ENCODE peak calls at places on chromosomes 12 and 14, in six cellular contexts. One of them, this sample, is unnamed.
A peak's percentile ranks its signal among the peaks of the same experiment; 100 is the strongest.

GRCh38 chr12:103705927-103706326 is 118.9 kb downstream of the STAB2 start:
- DNase-seq in trophoblast cell: no peak
- DNase-seq in IMR-90: no peak
- DNase-seq in neuronal stem cell: no peak
- DNase-seq in H1: no peak
- DNase-seq in mesenchymal stem cell: no peak
- DNase-seq in this sample: peak; percentile 74

GRCh38 chr12:120651821-120652220 is 11.4 kb downstream of the CABP1 start:
- DNase-seq in IMR-90: peak; percentile 26
- DNase-seq in neuronal stem cell: no peak
- DNase-seq in H1: no peak
- DNase-seq in mesenchymal stem cell: peak; percentile 39
- DNase-seq in trophoblast cell: no peak
- DNase-seq in this sample: no peak

GRCh38 chr12:110039085-110039807 is 9.1 kb downstream of the C12orf76 start:
- DNase-seq in mesenchymal stem cell: peak; percentile 95
- DNase-seq in H1: no peak
- DNase-seq in IMR-90: peak; percentile 98
- DNase-seq in neuronal stem cell: no peak
- DNase-seq in trophoblast cell: peak; percentile 87
- DNase-seq in this sample: peak; percentile 78

GRCh38 chr14:63163306-63163705 is 40.9 kb upstream of the RHOJ start:
- DNase-seq in neuronal stem cell: no peak
- DNase-seq in H1: no peak
- DNase-seq in mesenchymal stem cell: no peak
- DNase-seq in IMR-90: no peak
- DNase-seq in trophoblast cell: no peak
- DNase-seq in this sample: no peak

GRCh38 chr14:28057286-28058011 is 709.1 kb upstream of the FOXG1 start:
- DNase-seq in H1: no peak
- DNase-seq in IMR-90: no peak
- DNase-seq in trophoblast cell: no peak
- DNase-seq in mesenchymal stem cell: no peak
- DNase-seq in neuronal stem cell: no peak
- DNase-seq in this sample: peak; percentile 18

GRCh38 chr14:102348376-102348775 is 14.3 kb downstream of the CINP start:
- DNase-seq in neuronal stem cell: no peak
- DNase-seq in mesenchymal stem cell: no peak
- DNase-seq in trophoblast cell: no peak
- DNase-seq in H1: no peak
- DNase-seq in IMR-90: no peak
- DNase-seq in this sample: no peak

GRCh38 chr12:74963867-74964331 is 245.7 kb downstream of the KCNC2 start:
- DNase-seq in neuronal stem cell: no peak
- DNase-seq in IMR-90: no peak
- DNase-seq in H1: no peak
- DNase-seq in mesenchymal stem cell: no peak
- DNase-seq in trophoblast cell: no peak
- DNase-seq in this sample: no peak

GRCh38 chr14:75521415-75522199 is 662 bp upstream of the BATF start:
- DNase-seq in trophoblast cell: peak; percentile 91
- DNase-seq in IMR-90: no peak
- DNase-seq in mesenchymal stem cell: no peak
- DNase-seq in H1: no peak
- DNase-seq in neuronal stem cell: no peak
- DNase-seq in this sample: peak; percentile 64

GRCh38 chr14:75972729-75973480 is 8.9 kb downstream of the TGFB3 start:
- DNase-seq in IMR-90: no peak
- DNase-seq in H1: no peak
- DNase-seq in mesenchymal stem cell: no peak
- DNase-seq in trophoblast cell: peak; percentile 39
- DNase-seq in neuronal stem cell: no peak
- DNase-seq in this sample: peak; percentile 57

GRCh38 chr14:81480741-81481140 is 52.9 kb downstream of the SEL1L start:
- DNase-seq in IMR-90: no peak
- DNase-seq in neuronal stem cell: no peak
- DNase-seq in mesenchymal stem cell: no peak
- DNase-seq in trophoblast cell: no peak
- DNase-seq in H1: no peak
- DNase-seq in this sample: no peak

GRCh38 chr14:51302319-51303030 is 62.4 kb downstream of the TMX1 start:
- DNase-seq in mesenchymal stem cell: peak; percentile 68
- DNase-seq in neuronal stem cell: no peak
- DNase-seq in H1: no peak
- DNase-seq in IMR-90: no peak
- DNase-seq in trophoblast cell: no peak
- DNase-seq in this sample: no peak

GRCh38 chr14:74673768-74674167 is 39.1 kb downstream of the AREL1 start:
- DNase-seq in mesenchymal stem cell: no peak
- DNase-seq in H1: no peak
- DNase-seq in IMR-90: no peak
- DNase-seq in trophoblast cell: no peak
- DNase-seq in neuronal stem cell: no peak
- DNase-seq in this sample: no peak

GRCh38 chr14:105986896-105987284 is 460.5 kb downstream of the TMEM121 start:
- DNase-seq in H1: no peak
- DNase-seq in trophoblast cell: no peak
- DNase-seq in mesenchymal stem cell: no peak
- DNase-seq in IMR-90: no peak
- DNase-seq in neuronal stem cell: no peak
- DNase-seq in this sample: no peak

GRCh38 chr12:34400986-34401658 is 378.8 kb downstream of the ALG10 start:
- DNase-seq in H1: no peak
- DNase-seq in trophoblast cell: no peak
- DNase-seq in neuronal stem cell: no peak
- DNase-seq in IMR-90: no peak
- DNase-seq in mesenchymal stem cell: no peak
- DNase-seq in this sample: no peak

GRCh38 chr14:61043506-61043905 is 62.5 kb downstream of the SLC38A6 start:
- DNase-seq in H1: no peak
- DNase-seq in mesenchymal stem cell: no peak
- DNase-seq in IMR-90: no peak
- DNase-seq in trophoblast cell: no peak
- DNase-seq in neuronal stem cell: no peak
- DNase-seq in this sample: no peak

GRCh38 chr14:103897075-103897947 is 30.9 kb upstream of the TDRD9 start:
- DNase-seq in trophoblast cell: no peak
- DNase-seq in mesenchymal stem cell: no peak
- DNase-seq in H1: no peak
- DNase-seq in neuronal stem cell: no peak
- DNase-seq in IMR-90: no peak
- DNase-seq in this sample: no peak

GRCh38 chr14:106691601-106692291 is 1165.4 kb downstream of the TMEM121 start:
- DNase-seq in mesenchymal stem cell: no peak
- DNase-seq in H1: no peak
- DNase-seq in IMR-90: no peak
- DNase-seq in neuronal stem cell: no peak
- DNase-seq in trophoblast cell: peak; percentile 4
- DNase-seq in this sample: peak; percentile 2

GRCh38 chr12:119593578-119594398 is at the start of gene TMEM233:
- DNase-seq in neuronal stem cell: peak; percentile 51
- DNase-seq in H1: no peak
- DNase-seq in mesenchymal stem cell: no peak
- DNase-seq in IMR-90: no peak
- DNase-seq in trophoblast cell: no peak
- DNase-seq in this sample: peak; percentile 41

GRCh38 chr12:98417303-98417702 is 98.1 kb upstream of the TMPO start:
- DNase-seq in neuronal stem cell: no peak
- DNase-seq in mesenchymal stem cell: no peak
- DNase-seq in H1: no peak
- DNase-seq in IMR-90: no peak
- DNase-seq in trophoblast cell: no peak
- DNase-seq in this sample: no peak

GRCh38 chr14:75306917-75307699 is 28.5 kb downstream of the FOS start:
- DNase-seq in IMR-90: peak; percentile 19
- DNase-seq in H1: no peak
- DNase-seq in trophoblast cell: peak; percentile 58
- DNase-seq in mesenchymal stem cell: peak; percentile 41
- DNase-seq in neuronal stem cell: no peak
- DNase-seq in this sample: peak; percentile 47

GRCh38 chr12:130218682-130219081 is 56.4 kb downstream of the FZD10 start:
- DNase-seq in IMR-90: no peak
- DNase-seq in trophoblast cell: no peak
- DNase-seq in mesenchymal stem cell: no peak
- DNase-seq in H1: no peak
- DNase-seq in neuronal stem cell: no peak
- DNase-seq in this sample: no peak

GRCh38 chr14:94681300-94682060 is 69.3 kb downstream of the SERPINA3 start:
- DNase-seq in neuronal stem cell: no peak
- DNase-seq in mesenchymal stem cell: no peak
- DNase-seq in trophoblast cell: peak; percentile 46
- DNase-seq in H1: no peak
- DNase-seq in IMR-90: peak; percentile 42
- DNase-seq in this sample: peak; percentile 93

GRCh38 chr12:2640709-2641108 is 154.1 kb upstream of the FKBP4 start:
- DNase-seq in neuronal stem cell: no peak
- DNase-seq in trophoblast cell: peak; percentile 69
- DNase-seq in H1: no peak
- DNase-seq in IMR-90: peak; percentile 99
- DNase-seq in mesenchymal stem cell: peak; percentile 96
- DNase-seq in this sample: peak; percentile 76

GRCh38 chr14:94671870-94672444 is 59.8 kb downstream of the SERPINA3 start:
- DNase-seq in H1: no peak
- DNase-seq in trophoblast cell: peak; percentile 19
- DNase-seq in IMR-90: no peak
- DNase-seq in neuronal stem cell: no peak
- DNase-seq in mesenchymal stem cell: no peak
- DNase-seq in this sample: peak; percentile 21

GRCh38 chr14:43872752-43873655 is 634.1 kb downstream of the FSCB start:
- DNase-seq in neuronal stem cell: no peak
- DNase-seq in mesenchymal stem cell: no peak
- DNase-seq in H1: peak; percentile 56
- DNase-seq in IMR-90: no peak
- DNase-seq in trophoblast cell: no peak
- DNase-seq in this sample: peak; percentile 95

GRCh38 chr14:76228138-76228537 is 76.4 kb downstream of the GPATCH2L start:
- DNase-seq in neuronal stem cell: no peak
- DNase-seq in mesenchymal stem cell: no peak
- DNase-seq in H1: no peak
- DNase-seq in trophoblast cell: no peak
- DNase-seq in IMR-90: no peak
- DNase-seq in this sample: no peak

GRCh38 chr12:3922033-3922432 is 48.8 kb upstream of the PARP11 start:
- DNase-seq in neuronal stem cell: no peak
- DNase-seq in mesenchymal stem cell: no peak
- DNase-seq in H1: no peak
- DNase-seq in IMR-90: no peak
- DNase-seq in trophoblast cell: no peak
- DNase-seq in this sample: no peak

GRCh38 chr12:97854477-97854876 is 391.9 kb downstream of the RMST start:
- DNase-seq in mesenchymal stem cell: no peak
- DNase-seq in IMR-90: no peak
- DNase-seq in neuronal stem cell: no peak
- DNase-seq in H1: no peak
- DNase-seq in trophoblast cell: no peak
- DNase-seq in this sample: no peak

GRCh38 chr12:57456737-57457490 is 1.8 kb downstream of the INHBE start:
- DNase-seq in mesenchymal stem cell: no peak
- DNase-seq in neuronal stem cell: no peak
- DNase-seq in H1: no peak
- DNase-seq in trophoblast cell: no peak
- DNase-seq in IMR-90: no peak
- DNase-seq in this sample: no peak

GRCh38 chr12:57454213-57454565 is 918 bp upstream of the INHBE start:
- DNase-seq in neuronal stem cell: no peak
- DNase-seq in IMR-90: no peak
- DNase-seq in trophoblast cell: no peak
- DNase-seq in H1: no peak
- DNase-seq in mesenchymal stem cell: no peak
- DNase-seq in this sample: no peak

GRCh38 chr12:57455374-57456144 is 452 bp downstream of the INHBE start:
- DNase-seq in mesenchymal stem cell: no peak
- DNase-seq in neuronal stem cell: no peak
- DNase-seq in trophoblast cell: no peak
- DNase-seq in H1: no peak
- DNase-seq in IMR-90: no peak
- DNase-seq in this sample: peak; percentile 51

GRCh38 chr12:57454566-57455373 is at the start of gene INHBE:
- DNase-seq in neuronal stem cell: peak; percentile 54
- DNase-seq in IMR-90: peak; percentile 96
- DNase-seq in H1: peak; percentile 84
- DNase-seq in trophoblast cell: no peak
- DNase-seq in mesenchymal stem cell: peak; percentile 72
- DNase-seq in this sample: peak; percentile 97

GRCh38 chr12:57456145-57456700 is 1.1 kb downstream of the INHBE start:
- DNase-seq in IMR-90: peak; percentile 44
- DNase-seq in mesenchymal stem cell: peak; percentile 51
- DNase-seq in neuronal stem cell: peak; percentile 51
- DNase-seq in H1: no peak
- DNase-seq in trophoblast cell: peak; percentile 62
- DNase-seq in this sample: peak; percentile 94
- H3K4me3 ChIP-seq in IMR-90: no peak overlapping the region
- H3K4me3 ChIP-seq in mesenchymal stem cell: no peak overlapping the region
- H3K4me3 ChIP-seq in neuronal stem cell: no peak overlapping the region
- H3K4me3 ChIP-seq in H1: peak overlapping the region; percentile 57
- H3K4me3 ChIP-seq in trophoblast cell: no peak overlapping the region
- H3K4me3 ChIP-seq in this sample: peak overlapping the region; percentile 4

GRCh38 chr12:31369712-31370521 is 44.0 kb upstream of the SINHCAF start:
- DNase-seq in trophoblast cell: peak; percentile 97
- DNase-seq in neuronal stem cell: peak; percentile 32
- DNase-seq in H1: no peak
- DNase-seq in mesenchymal stem cell: peak; percentile 50
- DNase-seq in IMR-90: peak; percentile 51
- DNase-seq in this sample: peak; percentile 87
- H2BK120ac ChIP-seq in trophoblast cell: peak overlapping the region; percentile 73
- H2BK120ac ChIP-seq in neuronal stem cell: peak overlapping the region; percentile 95
- H2BK120ac ChIP-seq in H1: peak overlapping the region; percentile 66
- H2BK120ac ChIP-seq in mesenchymal stem cell: peak overlapping the region; percentile 81
- H2BK120ac ChIP-seq in IMR-90: peak overlapping the region; percentile 61
- H2BK120ac ChIP-seq in this sample: peak overlapping the region; percentile 89

GRCh38 chr12:124901003-124901402 is 13.4 kb downstream of the UBC start:
- DNase-seq in trophoblast cell: no peak
- DNase-seq in mesenchymal stem cell: peak; percentile 45
- DNase-seq in H1: no peak
- DNase-seq in neuronal stem cell: no peak
- DNase-seq in IMR-90: no peak
- DNase-seq in this sample: no peak

GRCh38 chr12:124898200-124898950 is 16.1 kb downstream of the UBC start:
- DNase-seq in H1: peak; percentile 53
- DNase-seq in mesenchymal stem cell: peak; percentile 43
- DNase-seq in trophoblast cell: peak; percentile 30
- DNase-seq in neuronal stem cell: no peak
- DNase-seq in IMR-90: no peak
- DNase-seq in this sample: peak; percentile 75

GRCh38 chr12:124893792-124894516 is 20.5 kb downstream of the UBC start:
- DNase-seq in neuronal stem cell: no peak
- DNase-seq in H1: no peak
- DNase-seq in mesenchymal stem cell: no peak
- DNase-seq in trophoblast cell: no peak
- DNase-seq in IMR-90: no peak
- DNase-seq in this sample: no peak

GRCh38 chr12:124896461-124896860 is 18.0 kb downstream of the UBC start:
- DNase-seq in IMR-90: no peak
- DNase-seq in neuronal stem cell: no peak
- DNase-seq in mesenchymal stem cell: no peak
- DNase-seq in trophoblast cell: no peak
- DNase-seq in H1: no peak
- DNase-seq in this sample: no peak
- H3K4me3 ChIP-seq in IMR-90: no peak overlapping the region
- H3K4me3 ChIP-seq in neuronal stem cell: no peak overlapping the region
- H3K4me3 ChIP-seq in mesenchymal stem cell: no peak overlapping the region
- H3K4me3 ChIP-seq in trophoblast cell: no peak overlapping the region
- H3K4me3 ChIP-seq in H1: no peak overlapping the region
- H3K4me3 ChIP-seq in this sample: no peak overlapping the region

GRCh38 chr12:24948816-24949722 is at the start of gene BCAT1:
- DNase-seq in IMR-90: peak; percentile 88
- DNase-seq in H1: peak; percentile 57
- DNase-seq in mesenchymal stem cell: peak; percentile 89
- DNase-seq in neuronal stem cell: peak; percentile 48
- DNase-seq in trophoblast cell: peak; percentile 74
- DNase-seq in this sample: peak; percentile 95
- H2BK120ac ChIP-seq in IMR-90: peak within 1 kb of the TSS; percentile 98
- H2BK120ac ChIP-seq in H1: peak within 1 kb of the TSS; percentile 89
- H2BK120ac ChIP-seq in mesenchymal stem cell: peak within 1 kb of the TSS; percentile 85
- H2BK120ac ChIP-seq in neuronal stem cell: peak within 1 kb of the TSS; percentile 92
- H2BK120ac ChIP-seq in trophoblast cell: peak within 1 kb of the TSS; percentile 94
- H2BK120ac ChIP-seq in this sample: peak within 1 kb of the TSS; percentile 82